ENCODE peak calls at places on chromosomes 3 and 15, in nine cellular contexts. U, X, N, L, Z, G, D, B and I are unnamed samples.

GRCh38 chr3:138360272-138361192 is 12.2 kb downstream of the MRAS start:
- DNase-seq in G (no peak), Z (no peak), U (no peak), L (no peak), X (peak; percentile 23), N (no peak), D (no peak), B (peak; percentile 63), I (no peak)

GRCh38 chr3:123078101-123078500 is 11.3 kb downstream of the PDIA5 start:
- DNase-seq in B (no peak), Z (no peak), G (no peak), D (no peak), L (no peak), U (no peak), X (no peak), N (no peak), I (no peak)

GRCh38 chr15:31157644-31158069 is 56.1 kb upstream of the TRPM1 start:
- DNase-seq in L (no peak), D (no peak), N (no peak), X (no peak), U (no peak), Z (no peak), B (no peak), G (no peak), I (no peak)

GRCh38 chr3:52784021-52784621 is 6.7 kb downstream of the ITIH1 start:
- DNase-seq in X (no peak), G (no peak), U (no peak), Z (no peak), N (no peak), D (no peak), B (no peak), L (no peak), I (no peak)

GRCh38 chr3:139533781-139534443 is 5.6 kb downstream of the RBP1 start:
- DNase-seq in Z (peak; percentile 25), U (peak; percentile 18), G (no peak), X (peak; percentile 50), N (peak; percentile 19), D (no peak), B (peak; percentile 37), L (peak; percentile 76), I (no peak)

GRCh38 chr15:59268199-59268979 is 61.7 kb downstream of the LDHAL6B start:
- DNase-seq in B (no peak), N (peak; percentile 85), X (peak; percentile 80), G (no peak), L (no peak), Z (peak; percentile 72), D (no peak), U (no peak), I (peak; percentile 58)

GRCh38 chr3:188286087-188286513 is 132.1 kb downstream of the LPP start:
- DNase-seq in X (peak; percentile 99), B (peak; percentile 98), L (no peak), D (no peak), N (peak; percentile 100), Z (peak; percentile 92), G (no peak), U (peak; percentile 88), I (peak; percentile 99)

GRCh38 chr15:41695750-41696436 is 35.7 kb downstream of the MGA start:
- DNase-seq in G (peak; percentile 81), D (no peak), Z (peak; percentile 29), U (peak; percentile 26), X (peak; percentile 7), N (peak; percentile 48), L (peak; percentile 84), B (peak; percentile 9), I (peak; percentile 82)

GRCh38 chr3:67637255-67637900 is 17.0 kb downstream of the SUCLG2 start:
- DNase-seq in U (no peak), D (no peak), B (no peak), G (no peak), N (no peak), Z (no peak), L (no peak), X (no peak), I (no peak)

GRCh38 chr3:46553154-46553553 is 12.9 kb downstream of the LRRC2 start:
- DNase-seq in N (no peak), G (no peak), Z (no peak), L (no peak), U (no peak), B (no peak), X (no peak), D (no peak), I (peak; percentile 86)

GRCh38 chr3:128787256-128788253 is 61.6 kb downstream of the RAB7A start:
- DNase-seq in D (no peak), U (peak; percentile 64), L (peak; percentile 52), X (peak; percentile 88), Z (peak; percentile 99), N (peak; percentile 83), G (peak; percentile 37), B (no peak), I (peak; percentile 92)

GRCh38 chr3:58800940-58801339 is 134.4 kb upstream of the FAM3D start:
- DNase-seq in N (no peak), X (no peak), G (no peak), B (peak; percentile 59), Z (no peak), D (no peak), L (no peak), U (no peak), I (no peak)

GRCh38 chr3:157021679-157022078 is 138.3 kb downstream of the CCNL1 start:
- DNase-seq in X (no peak), N (no peak), G (no peak), U (no peak), Z (no peak), D (no peak), L (no peak), B (no peak), I (no peak)

GRCh38 chr3:65761431-65761830 is 277.3 kb downstream of the MAGI1 start:
- DNase-seq in L (no peak), G (no peak), B (no peak), D (no peak), N (no peak), Z (no peak), X (no peak), U (no peak), I (no peak)

GRCh38 chr3:67000006-67000405 is 1.9 kb downstream of the KBTBD8 start:
- DNase-seq in U (peak; percentile 40), L (no peak), G (peak; percentile 47), N (peak; percentile 73), Z (peak; percentile 87), D (no peak), B (peak; percentile 18), X (peak; percentile 80), I (peak; percentile 55)

GRCh38 chr3:116007000-116007399 is 383.7 kb downstream of the GAP43 start:
- DNase-seq in D (no peak), U (no peak), Z (peak; percentile 35), L (no peak), B (no peak), N (no peak), X (peak; percentile 64), G (no peak), I (no peak)

GRCh38 chr3:130405956-130406355 is 60.5 kb downstream of the COL6A5 start:
- DNase-seq in L (no peak), N (no peak), Z (no peak), B (no peak), G (no peak), D (no peak), U (no peak), X (no peak), I (no peak)

GRCh38 chr15:23038741-23039150 is 623 bp downstream of the TUBGCP5 start:
- DNase-seq in U (peak; percentile 60), Z (peak; percentile 63), D (no peak), N (peak; percentile 71), L (no peak), B (no peak), X (peak; percentile 67), G (no peak), I (peak; percentile 60)

GRCh38 chr3:45343947-45344346 is 44.4 kb upstream of the LARS2 start:
- DNase-seq in B (no peak), U (peak; percentile 29), G (no peak), N (peak; percentile 43), Z (no peak), L (peak; percentile 18), D (no peak), X (no peak), I (peak; percentile 35)

GRCh38 chr3:149790265-149790664 is 2.1 kb downstream of the ANKUB1 start:
- DNase-seq in U (no peak), Z (peak; percentile 81), N (peak; percentile 7), B (no peak), G (no peak), L (no peak), D (no peak), X (peak; percentile 85), I (no peak)

GRCh38 chr15:66095871-66096710 is 157.5 kb downstream of the MEGF11 start:
- DNase-seq in G (no peak), U (no peak), L (no peak), X (no peak), D (no peak), N (no peak), B (peak; percentile 14), Z (no peak), I (no peak)

GRCh38 chr3:78765671-78766485 is 1001.9 kb downstream of the ROBO1 start:
- DNase-seq in N (peak; percentile 39), X (no peak), D (no peak), B (no peak), Z (no peak), L (no peak), G (no peak), U (no peak), I (no peak)

GRCh38 chr15:89328398-89329254 is 6.0 kb downstream of the POLG start:
- DNase-seq in B (no peak), D (no peak), G (no peak), X (no peak), L (no peak), N (no peak), U (no peak), Z (no peak), I (no peak)

GRCh38 chr15:94164202-94164807 is 67.1 kb upstream of the MCTP2 start:
- DNase-seq in L (peak; percentile 76), U (peak; percentile 54), D (peak; percentile 18), X (peak; percentile 70), G (peak; percentile 43), N (peak; percentile 59), Z (peak; percentile 70), B (peak; percentile 1), I (peak; percentile 63)

GRCh38 chr15:33132722-33133345 is 61.7 kb downstream of the FMN1 start:
- DNase-seq in G (no peak), L (peak; percentile 71), Z (peak; percentile 95), B (peak; percentile 88), D (no peak), N (peak; percentile 74), X (peak; percentile 80), U (peak; percentile 59), I (peak; percentile 64)

GRCh38 chr3:82163907-82164520 is 402.6 kb upstream of the GBE1 start:
- DNase-seq in L (peak; percentile 42), U (peak; percentile 43), D (no peak), G (no peak), B (peak; percentile 1), Z (peak; percentile 44), N (peak; percentile 48), X (peak; percentile 35), I (peak; percentile 5)

GRCh38 chr3:16906679-16907078 is 21.9 kb downstream of the PLCL2 start:
- DNase-seq in D (no peak), N (peak; percentile 75), U (no peak), G (no peak), Z (no peak), B (peak; percentile 44), L (no peak), X (no peak), I (no peak)

GRCh38 chr3:39132096-39133092 is 21.0 kb downstream of the CSRNP1 start:
- DNase-seq in X (peak; percentile 20), D (no peak), B (no peak), G (no peak), Z (peak; percentile 30), U (no peak), N (no peak), L (no peak), I (no peak)

GRCh38 chr15:31397851-31398661 is 71.4 kb downstream of the KLF13 start:
- DNase-seq in D (no peak), N (no peak), X (no peak), G (peak; percentile 11), Z (peak; percentile 65), B (peak; percentile 79), U (no peak), L (no peak), I (no peak)

GRCh38 chr3:60282840-60283239 is 968.4 kb downstream of the FHIT start:
- DNase-seq in X (no peak), Z (no peak), U (no peak), B (no peak), N (no peak), D (no peak), L (no peak), G (no peak), I (no peak)

GRCh38 chr3:31047673-31048072 is 153.2 kb upstream of the GADL1 start:
- DNase-seq in U (no peak), X (peak; percentile 62), L (no peak), B (no peak), Z (no peak), D (no peak), N (no peak), G (no peak), I (no peak)